ENCODE peak calls at places on chromosomes 6 and 20, in five cellular contexts. B, C, K, R and F are unnamed samples.

GRCh38 chr20:14925286-14925685 is 587.9 kb upstream of the FLRT3 start:
- DNase-seq in B (no peak), C (no peak), K (no peak), R (no peak), F (no peak)

GRCh38 chr6:21771626-21772320 is 178.2 kb downstream of the SOX4 start:
- DNase-seq in B (no peak), C (no peak), K (no peak), R (no peak), F (no peak)

GRCh38 chr6:79608334-79609224 is 22.6 kb upstream of the SH3BGRL2 start:
- DNase-seq in B (no peak), C (no peak), K (no peak), R (no peak), F (no peak)

GRCh38 chr6:73969982-73970960 is 274.3 kb downstream of the CD109 start:
- DNase-seq in B (peak), C (peak), K (no peak), R (peak), F (no peak)

GRCh38 chr20:15199698-15200097 is 862.3 kb upstream of the FLRT3 start:
- DNase-seq in B (no peak), C (no peak), K (no peak), R (no peak), F (no peak)

GRCh38 chr20:49517509-49518100 is 35.1 kb upstream of the KCNB1 start:
- DNase-seq in B (no peak), C (no peak), K (no peak), R (no peak), F (no peak)

GRCh38 chr6:169542491-169542890 is 159.3 kb downstream of the WDR27 start:
- DNase-seq in B (no peak), C (no peak), K (no peak), R (no peak), F (no peak)

GRCh38 chr20:1368448-1369199 is 24.2 kb downstream of the FKBP1A start:
- DNase-seq in B (no peak), C (no peak), K (no peak), R (no peak), F (no peak)

GRCh38 chr20:46588532-46589509 is 38.4 kb upstream of the OCSTAMP start:
- DNase-seq in B (no peak), C (no peak), K (no peak), R (no peak), F (no peak)

GRCh38 chr6:119626884-119627619 is 277.5 kb upstream of the MAN1A1 start:
- DNase-seq in B (no peak), C (no peak), K (no peak), R (no peak), F (no peak)

GRCh38 chr20:19368351-19368750 is 155.9 kb downstream of the SLC24A3 start:
- DNase-seq in B (no peak), C (no peak), K (no peak), R (no peak), F (no peak)

GRCh38 chr6:11806561-11807317 is 28.1 kb upstream of the ADTRP start:
- DNase-seq in B (no peak), C (no peak), K (no peak), R (no peak), F (no peak)

GRCh38 chr20:63333241-63333836 is 27.8 kb downstream of the CHRNA4 start:
- DNase-seq in B (no peak), C (no peak), K (no peak), R (no peak), F (no peak)

GRCh38 chr6:90156861-90157260 is 139.8 kb downstream of the BACH2 start:
- DNase-seq in B (no peak), C (no peak), K (no peak), R (no peak), F (no peak)

GRCh38 chr6:79468116-79468515 is 69.1 kb downstream of the LCA5 start:
- DNase-seq in B (no peak), C (no peak), K (no peak), R (no peak), F (no peak)

GRCh38 chr6:112365952-112366351 is 18.8 kb downstream of the RFPL4B start:
- DNase-seq in B (no peak), C (no peak), K (no peak), R (no peak), F (no peak)

GRCh38 chr20:38091447-38092216 is 58.1 kb downstream of the RPRD1B start:
- DNase-seq in B (no peak), C (peak), K (no peak), R (no peak), F (no peak)

GRCh38 chr6:16154904-16155303 is 26.0 kb downstream of the MYLIP start:
- DNase-seq in B (no peak), C (no peak), K (no peak), R (peak), F (peak)

GRCh38 chr20:43977252-43977651 is 62.6 kb downstream of the TOX2 start:
- DNase-seq in B (no peak), C (no peak), K (no peak), R (no peak), F (no peak)

GRCh38 chr20:59235226-59235625 is 65.2 kb upstream of the EDN3 start:
- DNase-seq in B (no peak), C (no peak), K (no peak), R (no peak), F (no peak)

GRCh38 chr6:158849899-158850806 is 31.0 kb upstream of the EZR start:
- DNase-seq in B (peak), C (peak), K (no peak), R (peak), F (no peak)

GRCh38 chr6:148037496-148037895 is 305.1 kb upstream of the SASH1 start:
- DNase-seq in B (no peak), C (no peak), K (no peak), R (no peak), F (no peak)

GRCh38 chr6:169692516-169692915 is 9.3 kb downstream of the WDR27 start:
- DNase-seq in B (no peak), C (peak), K (no peak), R (no peak), F (no peak)

GRCh38 chr6:127069659-127070279 is 48.7 kb upstream of the RSPO3 start:
- DNase-seq in B (no peak), C (peak), K (no peak), R (no peak), F (no peak)

GRCh38 chr6:151723152-151723551 is 84.3 kb upstream of the ESR1 start:
- DNase-seq in B (no peak), C (no peak), K (no peak), R (no peak), F (no peak)

GRCh38 chr20:5670874-5671273 is 79.3 kb upstream of the SHLD1 start:
- DNase-seq in B (no peak), C (peak), K (no peak), R (no peak), F (no peak)

GRCh38 chr6:9628819-9629218 is 786.1 kb downstream of the TFAP2A start:
- DNase-seq in B (no peak), C (peak), K (no peak), R (no peak), F (no peak)

GRCh38 chr20:8299921-8300320 is 167.9 kb downstream of the PLCB1 start:
- DNase-seq in B (no peak), C (no peak), K (no peak), R (no peak), F (no peak)

GRCh38 chr6:163965426-163966348 is 551.2 kb downstream of the QKI start:
- DNase-seq in B (no peak), C (no peak), K (no peak), R (no peak), F (no peak)

GRCh38 chr20:47727909-47728361 is 57.3 kb downstream of the SULF2 start:
- DNase-seq in B (no peak), C (no peak), K (no peak), R (no peak), F (no peak)

GRCh38 chr6:133814797-133815196 is 74.1 kb upstream of the TCF21 start:
- DNase-seq in B (no peak), C (peak), K (no peak), R (no peak), F (peak)